ENCODE peak calls at places on chromosomes 1 and 21, in ten cellular contexts. Y is memory B cell; Q is occipital lobe; W is stimulated activated CD4-positive, alpha-beta T cell treated with anti-CD3 and anti-CD28 coated beads, Interleukin-12 subunit alpha, Interleukin-12 subunit beta, amount 100 ng/mL, for 48 hours; L is RCC 7860; I is epithelial cell of prostate; P is T-helper 2 cell; A is left lobe of liver; X is EH; T is head of caudate nucleus. E is an unnamed sample.

GRCh38 chr1:248618878-248619277 is 16.0 kb downstream of the OR2T11 start:
- DNase-seq in Y (peak), Q (peak), W (peak), L (no peak), I (no peak), P (no peak), A (no peak), X (peak), T (peak), E (peak)

GRCh38 chr21:39664586-39664985 is 51.8 kb downstream of the B3GALT5 start:
- DNase-seq in Y (no peak), Q (no peak), W (no peak), L (no peak), I (no peak), P (no peak), A (no peak), X (no peak), T (no peak), E (no peak)

GRCh38 chr1:32239790-32240139 is 7.3 kb upstream of the FAM167B start:
- DNase-seq in Y (no peak), Q (no peak), W (no peak), L (no peak), I (no peak), P (no peak), A (no peak), X (no peak), T (no peak), E (no peak)

GRCh38 chr1:25022361-25023189 is 92.5 kb upstream of the RUNX3 start:
- DNase-seq in Y (peak), Q (peak), W (peak), L (peak), I (peak), P (peak), A (peak), X (peak), T (peak), E (peak)

GRCh38 chr1:230758705-230759354 is 11.6 kb downstream of the CAPN9 start:
- DNase-seq in Y (no peak), Q (no peak), W (no peak), L (no peak), I (no peak), P (no peak), A (no peak), X (peak), T (no peak), E (no peak)

GRCh38 chr1:166088572-166088955 is 78.2 kb downstream of the FAM78B start:
- DNase-seq in Y (no peak), Q (no peak), W (no peak), L (no peak), I (no peak), P (no peak), A (no peak), X (no peak), T (no peak), E (no peak)

GRCh38 chr1:207022996-207023679 is 9.4 kb downstream of the C1orf116 start:
- DNase-seq in Y (no peak), Q (no peak), W (no peak), L (no peak), I (no peak), P (no peak), A (no peak), X (no peak), T (no peak), E (no peak)

GRCh38 chr1:19414490-19414889 is 70.8 kb downstream of the CAPZB start:
- DNase-seq in Y (no peak), Q (no peak), W (no peak), L (no peak), I (no peak), P (no peak), A (no peak), X (peak), T (no peak), E (no peak)

GRCh38 chr1:53878492-53879105 is 11.0 kb downstream of the YIPF1 start:
- DNase-seq in Y (no peak), Q (no peak), W (no peak), L (peak), I (no peak), P (no peak), A (no peak), X (peak), T (no peak), E (peak)

GRCh38 chr1:158717344-158717743 is 3.2 kb downstream of the OR6K3 start:
- DNase-seq in Y (no peak), Q (no peak), W (no peak), L (no peak), I (no peak), P (no peak), A (no peak), X (no peak), T (no peak), E (no peak)

GRCh38 chr1:100391675-100392074 is 39.4 kb downstream of the CDC14A start:
- DNase-seq in Y (no peak), Q (no peak), W (no peak), L (no peak), I (no peak), P (no peak), A (no peak), X (no peak), T (no peak), E (no peak)

GRCh38 chr1:170339565-170339964 is 192.4 kb upstream of the GORAB start:
- DNase-seq in Y (no peak), Q (no peak), W (no peak), L (no peak), I (no peak), P (no peak), A (no peak), X (no peak), T (no peak), E (no peak)

GRCh38 chr1:111605553-111605952 is 14.0 kb upstream of the RAP1A start:
- DNase-seq in Y (no peak), Q (no peak), W (no peak), L (no peak), I (no peak), P (no peak), A (no peak), X (peak), T (no peak), E (no peak)

GRCh38 chr1:32144033-32144432 is 35.4 kb upstream of the TXLNA start:
- DNase-seq in Y (no peak), Q (no peak), W (no peak), L (no peak), I (no peak), P (no peak), A (no peak), X (no peak), T (no peak), E (no peak)

GRCh38 chr1:19209439-19209989 is 552 bp downstream of the UBR4 start:
- DNase-seq in Y (no peak), Q (peak), W (peak), L (peak), I (no peak), P (peak), A (no peak), X (peak), T (no peak), E (peak)

GRCh38 chr1:33725037-33725436 is 138.8 kb upstream of the HMGB4 start:
- DNase-seq in Y (no peak), Q (no peak), W (no peak), L (no peak), I (no peak), P (no peak), A (no peak), X (no peak), T (no peak), E (no peak)

GRCh38 chr1:55369474-55369873 is 154.3 kb upstream of the USP24 start:
- DNase-seq in Y (no peak), Q (no peak), W (no peak), L (no peak), I (no peak), P (no peak), A (no peak), X (peak), T (no peak), E (no peak)

GRCh38 chr1:206030714-206031113 is 7.0 kb upstream of the CTSE start:
- DNase-seq in Y (peak), Q (peak), W (peak), L (peak), I (peak), P (no peak), A (peak), X (peak), T (peak), E (peak)

GRCh38 chr1:54487571-54488050 is 60.4 kb upstream of the ACOT11 start:
- DNase-seq in Y (no peak), Q (peak), W (no peak), L (no peak), I (no peak), P (no peak), A (peak), X (no peak), T (peak), E (no peak)

GRCh38 chr21:37871121-37871862 is 45.0 kb downstream of the KCNJ6 start:
- DNase-seq in Y (no peak), Q (no peak), W (no peak), L (peak), I (no peak), P (no peak), A (no peak), X (peak), T (no peak), E (no peak)

GRCh38 chr1:63794927-63795326 is 21.1 kb downstream of the ROR1 start:
- DNase-seq in Y (no peak), Q (no peak), W (no peak), L (peak), I (no peak), P (no peak), A (no peak), X (peak), T (no peak), E (no peak)

GRCh38 chr21:36347278-36347961 is 27.4 kb downstream of the MORC3 start:
- DNase-seq in Y (no peak), Q (no peak), W (no peak), L (no peak), I (no peak), P (no peak), A (no peak), X (peak), T (no peak), E (no peak)

GRCh38 chr1:162406811-162407210 is 5.1 kb downstream of the SH2D1B start:
- DNase-seq in Y (no peak), Q (no peak), W (no peak), L (no peak), I (no peak), P (no peak), A (no peak), X (peak), T (no peak), E (no peak)

GRCh38 chr1:107954719-107955415 is 10.1 kb downstream of the VAV3 start:
- DNase-seq in Y (no peak), Q (no peak), W (no peak), L (no peak), I (no peak), P (no peak), A (no peak), X (no peak), T (no peak), E (no peak)

GRCh38 chr1:43729816-43730463 is 22.6 kb downstream of the ST3GAL3 start:
- DNase-seq in Y (no peak), Q (no peak), W (no peak), L (no peak), I (no peak), P (no peak), A (no peak), X (peak), T (no peak), E (no peak)

E was measured in GM12865.